ENCODE peak calls at places on chromosomes 11 and 22, in six cellular contexts. One of them, this sample, is unnamed.

GRCh38 chr11:64330888-64331287 is 9.1 kb upstream of the CCDC88B start:
- DNase-seq in SK-N-SH: no peak
- DNase-seq in H1: no peak
- DNase-seq in HepG2: no peak
- DNase-seq in GM12878: no peak
- DNase-seq in K562: no peak
- DNase-seq in this sample: no peak

GRCh38 chr11:77206264-77207018 is 78.4 kb downstream of the MYO7A start:
- DNase-seq in SK-N-SH: peak
- DNase-seq in H1: no peak
- DNase-seq in HepG2: no peak
- DNase-seq in GM12878: no peak
- DNase-seq in K562: no peak
- DNase-seq in this sample: no peak

GRCh38 chr11:70272009-70272408 is 1.5 kb downstream of the PPFIA1 start:
- DNase-seq in SK-N-SH: no peak
- DNase-seq in H1: no peak
- DNase-seq in HepG2: no peak
- DNase-seq in GM12878: no peak
- DNase-seq in K562: no peak
- DNase-seq in this sample: no peak

GRCh38 chr22:23837496-23837859 is 1.3 kb downstream of the DERL3 start:
- DNase-seq in SK-N-SH: peak
- DNase-seq in H1: no peak
- DNase-seq in HepG2: no peak
- DNase-seq in GM12878: no peak
- DNase-seq in K562: no peak
- DNase-seq in this sample: no peak

GRCh38 chr11:128467610-128468041 is 119.7 kb downstream of the ETS1 start:
- DNase-seq in SK-N-SH: no peak
- DNase-seq in H1: no peak
- DNase-seq in HepG2: peak
- DNase-seq in GM12878: no peak
- DNase-seq in K562: no peak
- DNase-seq in this sample: peak

GRCh38 chr11:118652681-118653181 is 26.7 kb downstream of the TREH start:
- DNase-seq in SK-N-SH: no peak
- DNase-seq in H1: no peak
- DNase-seq in HepG2: no peak
- DNase-seq in GM12878: no peak
- DNase-seq in K562: no peak
- DNase-seq in this sample: no peak

GRCh38 chr11:104968856-104969776 is 742 bp upstream of the CASP4 start:
- DNase-seq in SK-N-SH: no peak
- DNase-seq in H1: peak
- DNase-seq in HepG2: peak
- DNase-seq in GM12878: no peak
- DNase-seq in K562: no peak
- DNase-seq in this sample: no peak

GRCh38 chr22:23204125-23204488 is 23.8 kb downstream of the BCR start:
- DNase-seq in SK-N-SH: no peak
- DNase-seq in H1: no peak
- DNase-seq in HepG2: no peak
- DNase-seq in GM12878: no peak
- DNase-seq in K562: no peak
- DNase-seq in this sample: no peak

GRCh38 chr11:112172362-112172994 is 2.8 kb upstream of the BCO2 start:
- DNase-seq in SK-N-SH: no peak
- DNase-seq in H1: no peak
- DNase-seq in HepG2: no peak
- DNase-seq in GM12878: no peak
- DNase-seq in K562: no peak
- DNase-seq in this sample: no peak

GRCh38 chr11:45846974-45847907 is at the start of gene CRY2:
- DNase-seq in SK-N-SH: peak
- DNase-seq in H1: peak
- DNase-seq in HepG2: peak
- DNase-seq in GM12878: peak
- DNase-seq in K562: peak
- DNase-seq in this sample: peak

GRCh38 chr11:45846174-45846675 is 1.1 kb upstream of the CRY2 start:
- DNase-seq in SK-N-SH: no peak
- DNase-seq in H1: no peak
- DNase-seq in HepG2: no peak
- DNase-seq in GM12878: no peak
- DNase-seq in K562: no peak
- DNase-seq in this sample: no peak

GRCh38 chr11:45839204-45839603 is 8.1 kb upstream of the CRY2 start:
- DNase-seq in SK-N-SH: no peak
- DNase-seq in H1: no peak
- DNase-seq in HepG2: no peak
- DNase-seq in GM12878: no peak
- DNase-seq in K562: no peak
- DNase-seq in this sample: no peak

GRCh38 chr11:45844822-45845573 is 2.3 kb upstream of the CRY2 start:
- DNase-seq in SK-N-SH: no peak
- DNase-seq in H1: no peak
- DNase-seq in HepG2: no peak
- DNase-seq in GM12878: no peak
- DNase-seq in K562: no peak
- DNase-seq in this sample: no peak

GRCh38 chr11:45843158-45843924 is 3.9 kb upstream of the CRY2 start:
- DNase-seq in SK-N-SH: peak
- DNase-seq in H1: peak
- DNase-seq in HepG2: peak
- DNase-seq in GM12878: peak
- DNase-seq in K562: peak
- DNase-seq in this sample: peak
- TF ChIP-seq EP300 in SK-N-SH: no peak
- TF ChIP-seq EP300 in H1: no peak
- TF ChIP-seq EP300 in HepG2: no peak
- TF ChIP-seq EP300 in GM12878: no peak
- TF ChIP-seq EP300 in K562: no peak
- TF ChIP-seq EP300 in this sample: no peak

GRCh38 chr11:86369668-86370067 is 5.0 kb upstream of the CCDC81 start:
- DNase-seq in SK-N-SH: no peak
- DNase-seq in H1: no peak
- DNase-seq in HepG2: no peak
- DNase-seq in GM12878: no peak
- DNase-seq in K562: no peak
- DNase-seq in this sample: no peak

GRCh38 chr11:86374121-86374520 is 566 bp upstream of the CCDC81 start:
- DNase-seq in SK-N-SH: no peak
- DNase-seq in H1: no peak
- DNase-seq in HepG2: no peak
- DNase-seq in GM12878: no peak
- DNase-seq in K562: no peak
- DNase-seq in this sample: no peak

GRCh38 chr11:86372586-86372985 is 2.1 kb upstream of the CCDC81 start:
- DNase-seq in SK-N-SH: no peak
- DNase-seq in H1: no peak
- DNase-seq in HepG2: no peak
- DNase-seq in GM12878: no peak
- DNase-seq in K562: no peak
- DNase-seq in this sample: no peak

GRCh38 chr11:86370171-86370570 is 4.5 kb upstream of the CCDC81 start:
- DNase-seq in SK-N-SH: no peak
- DNase-seq in H1: no peak
- DNase-seq in HepG2: no peak
- DNase-seq in GM12878: no peak
- DNase-seq in K562: no peak
- DNase-seq in this sample: no peak

DNA sequence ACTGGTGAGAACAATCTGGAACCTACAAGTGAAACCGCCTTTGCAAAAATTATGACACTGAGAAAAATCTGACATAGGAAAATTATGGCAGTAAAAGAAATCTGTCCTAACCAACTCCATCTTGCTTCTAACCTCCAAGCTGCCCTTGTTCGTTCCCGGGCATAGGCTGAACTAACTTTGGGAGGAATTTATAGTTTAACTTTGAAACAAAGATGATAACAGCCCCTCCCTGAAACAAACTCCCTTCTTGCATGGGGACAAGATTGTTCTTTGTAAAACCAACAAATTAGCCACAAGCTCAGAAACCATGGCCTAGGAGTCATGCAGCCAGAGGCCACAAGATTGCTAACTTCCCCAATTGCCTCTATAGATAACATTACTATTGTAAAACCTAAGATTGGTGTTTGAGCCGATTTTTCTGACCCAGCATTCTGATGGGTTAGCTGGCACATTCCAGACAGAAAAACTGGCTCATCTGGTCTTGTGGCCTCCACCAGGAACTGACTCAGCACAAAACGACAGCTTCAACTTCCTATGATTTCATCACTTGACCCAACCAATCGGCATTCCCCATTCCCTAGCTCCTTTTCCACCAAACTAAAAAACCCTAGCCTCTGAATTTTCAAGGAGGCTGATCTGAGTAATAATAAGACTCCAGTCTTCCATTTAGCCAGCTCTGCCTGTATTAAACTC is 3.6 kb upstream of the CCDC81 start:
- DNase-seq in SK-N-SH: no peak
- DNase-seq in H1: no peak
- DNase-seq in HepG2: peak
- DNase-seq in GM12878: no peak
- DNase-seq in K562: no peak
- DNase-seq in this sample: peak
- TF ChIP-seq RAD21 in SK-N-SH: no peak
- TF ChIP-seq RAD21 in H1: no peak
- TF ChIP-seq RAD21 in HepG2: no peak
- TF ChIP-seq RAD21 in GM12878: no peak
- TF ChIP-seq RAD21 in K562: no peak
- TF ChIP-seq RAD21 in this sample: no peak

GRCh38 chr11:34150494-34151151 is 45.2 kb downstream of the NAT10 start:
- DNase-seq in SK-N-SH: peak
- DNase-seq in H1: no peak
- DNase-seq in HepG2: no peak
- DNase-seq in GM12878: no peak
- DNase-seq in K562: no peak
- DNase-seq in this sample: no peak
- H3K4me2 ChIP-seq in SK-N-SH: no peak
- H3K4me2 ChIP-seq in H1: no peak
- H3K4me2 ChIP-seq in HepG2: no peak
- H3K4me2 ChIP-seq in GM12878: no peak
- H3K4me2 ChIP-seq in K562: no peak
- H3K4me2 ChIP-seq in this sample: no peak

GRCh38 chr11:123206671-123207421 is 11.8 kb upstream of the CLMP start:
- DNase-seq in SK-N-SH: no peak
- DNase-seq in H1: no peak
- DNase-seq in HepG2: no peak
- DNase-seq in GM12878: no peak
- DNase-seq in K562: no peak
- DNase-seq in this sample: no peak
- TF ChIP-seq EP300 in SK-N-SH: no peak
- TF ChIP-seq EP300 in H1: no peak
- TF ChIP-seq EP300 in HepG2: no peak
- TF ChIP-seq EP300 in GM12878: no peak
- TF ChIP-seq EP300 in K562: no peak
- TF ChIP-seq EP300 in this sample: no peak

GRCh38 chr11:91041626-91042025 is 818.8 kb upstream of the CHORDC1 start:
- DNase-seq in SK-N-SH: no peak
- DNase-seq in H1: no peak
- DNase-seq in HepG2: no peak
- DNase-seq in GM12878: no peak
- DNase-seq in K562: no peak
- DNase-seq in this sample: no peak
- TF ChIP-seq RAD21 in SK-N-SH: peak
- TF ChIP-seq RAD21 in H1: no peak
- TF ChIP-seq RAD21 in HepG2: no peak
- TF ChIP-seq RAD21 in GM12878: no peak
- TF ChIP-seq RAD21 in K562: no peak
- TF ChIP-seq RAD21 in this sample: peak

DNA sequence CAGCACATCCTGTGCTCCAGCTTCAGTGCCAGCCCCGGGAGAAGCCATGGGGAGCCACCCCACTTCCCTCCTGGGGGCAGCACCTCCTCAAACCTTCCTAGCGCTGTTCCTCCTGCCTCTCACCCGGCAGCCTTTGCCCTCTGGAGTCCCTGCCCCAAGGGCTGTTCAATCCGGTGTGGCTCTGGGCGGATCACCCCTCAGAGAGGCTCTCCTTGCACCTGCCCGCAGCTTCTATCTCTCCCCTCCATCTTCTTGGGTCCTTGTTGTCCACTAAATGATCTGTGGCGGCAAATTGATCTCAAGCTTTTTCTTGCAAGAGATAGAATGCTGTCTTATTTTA is 18.1 kb upstream of the CDKN1C start:
- DNase-seq in SK-N-SH: no peak
- DNase-seq in H1: no peak
- DNase-seq in HepG2: no peak
- DNase-seq in GM12878: no peak
- DNase-seq in K562: no peak
- DNase-seq in this sample: no peak
- H3K4me2 ChIP-seq in SK-N-SH: peak
- H3K4me2 ChIP-seq in H1: no peak
- H3K4me2 ChIP-seq in HepG2: peak
- H3K4me2 ChIP-seq in GM12878: no peak
- H3K4me2 ChIP-seq in K562: no peak
- H3K4me2 ChIP-seq in this sample: peak

DNA sequence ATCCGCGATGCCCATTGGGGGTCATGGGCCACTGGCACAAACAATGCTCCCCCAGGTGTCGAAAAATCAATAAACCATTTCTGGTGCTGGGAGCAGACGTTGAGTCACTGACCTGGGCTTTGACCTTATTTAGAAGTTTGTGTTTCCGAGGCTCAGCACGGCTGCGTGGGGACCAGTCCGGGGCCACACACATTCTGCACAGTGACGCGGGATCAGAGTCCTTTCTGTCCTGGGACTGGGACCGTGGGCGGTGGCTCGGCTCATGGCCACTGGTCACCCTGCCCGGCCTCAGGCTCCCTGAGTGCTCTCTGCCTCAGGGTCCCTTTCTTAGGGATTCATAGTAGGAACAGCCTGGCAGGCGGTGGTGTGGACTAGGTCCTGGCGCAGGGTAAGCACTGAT is 1266.0 kb downstream of the BRD1 start:
- DNase-seq in SK-N-SH: no peak
- DNase-seq in H1: no peak
- DNase-seq in HepG2: no peak
- DNase-seq in GM12878: no peak
- DNase-seq in K562: no peak
- DNase-seq in this sample: no peak
- TF ChIP-seq EP300 in SK-N-SH: no peak
- TF ChIP-seq EP300 in H1: no peak
- TF ChIP-seq EP300 in HepG2: no peak
- TF ChIP-seq EP300 in GM12878: no peak
- TF ChIP-seq EP300 in K562: no peak
- TF ChIP-seq EP300 in this sample: no peak

GRCh38 chr11:26698224-26698623 is 23.6 kb downstream of the SLC5A12 start:
- DNase-seq in SK-N-SH: no peak
- DNase-seq in H1: no peak
- DNase-seq in HepG2: no peak
- DNase-seq in GM12878: no peak
- DNase-seq in K562: no peak
- DNase-seq in this sample: no peak
- TF ChIP-seq RAD21 in SK-N-SH: no peak
- TF ChIP-seq RAD21 in H1: no peak
- TF ChIP-seq RAD21 in HepG2: no peak
- TF ChIP-seq RAD21 in GM12878: no peak
- TF ChIP-seq RAD21 in K562: no peak
- TF ChIP-seq RAD21 in this sample: no peak